ENCODE peak calls at places on chromosomes 5 and 9, in seven cellular contexts. X is anterior cingulate cortex, S is astrocyte of the spinal cord, E is nephron progenitor cell, H is neural crest cell, D is NCI-H460, J is B cell. G is an unnamed sample.

GRCh38 chr5:74394924-74395880 is 245.3 kb downstream of the ENC1 start:
- DNase-seq in X (no peak), S (no peak), E (no peak), H (no peak), D (no peak), J (no peak), G (no peak)

GRCh38 chr9:90906316-90907055 is 104.9 kb downstream of the SYK start:
- DNase-seq in X (no peak), S (no peak), E (no peak), H (no peak), D (no peak), J (no peak), G (no peak)

GRCh38 chr5:57764479-57765089 is 282.0 kb upstream of the ACTBL2 start:
- DNase-seq in X (no peak), S (no peak), E (no peak), H (no peak), D (no peak), J (no peak), G (no peak)

GRCh38 chr5:86320266-86320665 is 297.5 kb upstream of the COX7C start:
- DNase-seq in X (no peak), S (peak; percentile 35), E (no peak), H (no peak), D (no peak), J (no peak), G (no peak)

GRCh38 chr5:91378683-91379601 is 4.2 kb downstream of the ARRDC3 start:
- DNase-seq in X (no peak), S (peak; percentile 35), E (no peak), H (no peak), D (no peak), J (no peak), G (peak; percentile 50)

GRCh38 chr5:69276422-69277174 is 41.9 kb downstream of the CDK7 start:
- DNase-seq in X (no peak), S (peak; percentile 60), E (no peak), H (no peak), D (no peak), J (no peak), G (no peak)

GRCh38 chr5:139660916-139661814 is 13.0 kb downstream of the CXXC5 start:
- DNase-seq in X (peak; percentile 88), S (peak; percentile 97), E (peak; percentile 44), H (no peak), D (peak; percentile 82), J (no peak), G (no peak)

GRCh38 chr9:96175001-96175400 is 127.0 kb downstream of the HSD17B3 start:
- DNase-seq in X (no peak), S (no peak), E (no peak), H (no peak), D (no peak), J (no peak), G (no peak)

GRCh38 chr5:175746851-175747250 is 89.0 kb downstream of the HRH2 start:
- DNase-seq in X (peak; percentile 36), S (no peak), E (no peak), H (no peak), D (no peak), J (no peak), G (peak; percentile 71)

GRCh38 chr9:123169926-123170325 is 98.5 kb downstream of the STRBP start:
- DNase-seq in X (no peak), S (no peak), E (no peak), H (no peak), D (no peak), J (no peak), G (no peak)

GRCh38 chr9:21434202-21435014 is 5.8 kb upstream of the IFNA1 start:
- DNase-seq in X (peak; percentile 5), S (peak; percentile 78), E (peak; percentile 16), H (peak; percentile 50), D (peak; percentile 49), J (no peak), G (peak; percentile 71)

G was measured in SK-MEL-5.